ENCODE peak calls at places on chromosomes 11 and 22, in six cellular contexts. E is K562, M is SK-N-SH, A is A549, K is H1, R is GM12878. L is an unnamed sample.
A peak's percentile ranks its signal among the peaks of the same experiment; 100 is the strongest.

GRCh38 chr11:73189723-73190556 is 28.1 kb upstream of the P2RY2 start:
- DNase-seq in K (no peak), R (no peak), E (no peak), A (no peak), M (no peak), L (no peak)

GRCh38 chr11:104690243-104690642 is 208.0 kb downstream of the CASP12 start:
- DNase-seq in E (no peak), R (no peak), A (no peak), M (peak; percentile 6), K (no peak), L (no peak)

GRCh38 chr11:17721242-17721999 is 2.0 kb downstream of the MYOD1 start:
- DNase-seq in R (no peak), E (no peak), M (peak; percentile 62), A (no peak), K (no peak), L (no peak)

GRCh38 chr11:84608788-84609309 is 1018.3 kb downstream of the DLG2 start:
- DNase-seq in E (no peak), M (no peak), R (no peak), A (no peak), K (no peak), L (no peak)

GRCh38 chr11:65468874-65469333 is 29.9 kb upstream of the MALAT1 start:
- DNase-seq in E (peak; percentile 61), M (peak; percentile 66), A (peak; percentile 83), K (peak; percentile 88), R (no peak), L (no peak)

GRCh38 chr11:28383471-28383870 is 275.3 kb downstream of the METTL15 start:
- DNase-seq in E (no peak), M (no peak), A (no peak), K (no peak), R (no peak), L (peak; percentile 62)

GRCh38 chr11:116832350-116833290 is 2.9 kb downstream of the APOC3 start:
- DNase-seq in R (no peak), M (no peak), A (no peak), K (no peak), E (no peak), L (no peak)

GRCh38 chr11:60910281-60910687 is 3.7 kb upstream of the TMEM109 start:
- DNase-seq in E (no peak), A (no peak), K (no peak), M (no peak), R (peak; percentile 94), L (no peak)

GRCh38 chr11:86101941-86102407 is 33.1 kb upstream of the PICALM start:
- DNase-seq in K (no peak), M (no peak), R (no peak), E (no peak), A (peak; percentile 47), L (peak; percentile 40)

GRCh38 chr11:15493921-15494630 is 379.4 kb downstream of the INSC start:
- DNase-seq in K (no peak), R (no peak), M (peak; percentile 38), E (no peak), A (no peak), L (no peak)

GRCh38 chr11:66593650-66594049 is 665 bp downstream of the CCS start:
- DNase-seq in A (no peak), M (no peak), K (no peak), R (no peak), E (no peak), L (no peak)

GRCh38 chr11:61071208-61071681 is 31.0 kb upstream of the CD5 start:
- DNase-seq in R (no peak), M (no peak), E (no peak), K (no peak), A (no peak), L (no peak)

GRCh38 chr11:118631510-118631909 is 24.1 kb downstream of the PHLDB1 start:
- DNase-seq in A (no peak), K (no peak), R (no peak), E (no peak), M (no peak), L (no peak)

GRCh38 chr11:34027516-34028406 is 23.8 kb upstream of the CAPRIN1 start:
- DNase-seq in A (peak; percentile 35), K (no peak), M (no peak), E (no peak), R (no peak), L (no peak)

GRCh38 chr11:34033399-34033798 is 18.1 kb upstream of the CAPRIN1 start:
- DNase-seq in M (no peak), A (no peak), E (no peak), K (no peak), R (no peak), L (no peak)

GRCh38 chr11:34028407-34028804 is 23.1 kb upstream of the CAPRIN1 start:
- DNase-seq in E (no peak), A (no peak), R (no peak), K (no peak), M (no peak), L (peak; percentile 8)

GRCh38 chr11:34029176-34029575 is 22.4 kb upstream of the CAPRIN1 start:
- DNase-seq in E (no peak), K (no peak), A (no peak), M (no peak), R (no peak), L (no peak)

DNA sequence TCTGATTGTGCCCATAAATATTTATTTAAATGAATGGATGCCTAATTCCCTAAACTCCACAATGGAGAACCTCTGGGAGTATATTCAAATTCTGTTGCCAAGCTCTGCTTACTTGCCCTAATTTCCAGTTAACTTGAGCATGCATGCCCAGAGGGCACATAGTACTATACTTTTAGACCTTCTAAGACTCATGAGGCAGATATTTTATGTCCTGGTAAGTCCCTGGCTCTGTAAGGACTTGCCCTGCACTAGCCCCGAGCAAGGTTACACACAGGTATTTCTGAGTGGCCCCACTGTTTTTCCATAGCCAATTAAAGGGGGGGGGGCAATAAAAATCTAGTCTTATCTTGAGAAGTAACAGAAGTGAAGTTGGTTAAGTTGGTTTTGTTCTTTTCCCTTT is 21.1 kb upstream of the CAPRIN1 start:
- DNase-seq in K (no peak), A (no peak), M (no peak), R (no peak), E (no peak), L (no peak)
- TF ChIP-seq RFX5 in K (no peak), A (no peak), M (no peak), R (no peak), E (no peak), L (no peak)

GRCh38 chr22:50313021-50313420 is 5.6 kb upstream of the PLXNB2 start:
- DNase-seq in A (no peak), R (no peak), K (no peak), M (no peak), E (no peak), L (no peak)

GRCh38 chr22:50315289-50316113 is 8.1 kb upstream of the PLXNB2 start:
- DNase-seq in M (peak; percentile 17), K (no peak), A (no peak), R (no peak), E (no peak), L (no peak)

GRCh38 chr22:50314455-50315288 is 7.2 kb upstream of the PLXNB2 start:
- DNase-seq in A (no peak), K (peak; percentile 59), E (peak; percentile 52), R (peak; percentile 84), M (peak; percentile 22), L (no peak)

GRCh38 chr22:50313600-50313999 is 6.2 kb upstream of the PLXNB2 start:
- DNase-seq in M (peak; percentile 30), E (no peak), K (no peak), A (no peak), R (no peak), L (no peak)

GRCh38 chr22:50314081-50314454 is 6.6 kb upstream of the PLXNB2 start:
- DNase-seq in E (no peak), M (peak; percentile 16), K (no peak), R (no peak), A (no peak), L (no peak)
- H3K4me3 ChIP-seq in E (peak overlapping the region; percentile 7), M (no peak overlapping the region), K (no peak overlapping the region), R (peak overlapping the region; percentile 70), A (no peak overlapping the region), L (no peak overlapping the region)

GRCh38 chr11:126791446-126791845 is 209.1 kb downstream of the KIRREL3 start:
- DNase-seq in E (no peak), A (no peak), K (peak; percentile 64), M (no peak), R (no peak), L (no peak)
- TF ChIP-seq RFX5 in E (no peak), A (no peak), K (no peak), M (no peak), R (no peak), L (no peak)

GRCh38 chr11:102287963-102288744 is 29.1 kb upstream of the BIRC3 start:
- DNase-seq in M (peak; percentile 80), R (peak; percentile 78), E (peak; percentile 58), A (peak; percentile 80), K (no peak), L (peak; percentile 82)
- H3K4me3 ChIP-seq in M (peak overlapping the region; percentile 38), R (peak overlapping the region; percentile 43), E (no peak overlapping the region), A (no peak overlapping the region), K (no peak overlapping the region), L (no peak overlapping the region)

GRCh38 chr11:44860967-44861828 is 89.5 kb downstream of the TP53I11 start:
- DNase-seq in A (no peak), E (no peak), K (no peak), M (no peak), R (no peak), L (no peak)
- TF ChIP-seq RFX5 in A (no peak), E (no peak), K (no peak), M (no peak), R (no peak), L (no peak)

DNA sequence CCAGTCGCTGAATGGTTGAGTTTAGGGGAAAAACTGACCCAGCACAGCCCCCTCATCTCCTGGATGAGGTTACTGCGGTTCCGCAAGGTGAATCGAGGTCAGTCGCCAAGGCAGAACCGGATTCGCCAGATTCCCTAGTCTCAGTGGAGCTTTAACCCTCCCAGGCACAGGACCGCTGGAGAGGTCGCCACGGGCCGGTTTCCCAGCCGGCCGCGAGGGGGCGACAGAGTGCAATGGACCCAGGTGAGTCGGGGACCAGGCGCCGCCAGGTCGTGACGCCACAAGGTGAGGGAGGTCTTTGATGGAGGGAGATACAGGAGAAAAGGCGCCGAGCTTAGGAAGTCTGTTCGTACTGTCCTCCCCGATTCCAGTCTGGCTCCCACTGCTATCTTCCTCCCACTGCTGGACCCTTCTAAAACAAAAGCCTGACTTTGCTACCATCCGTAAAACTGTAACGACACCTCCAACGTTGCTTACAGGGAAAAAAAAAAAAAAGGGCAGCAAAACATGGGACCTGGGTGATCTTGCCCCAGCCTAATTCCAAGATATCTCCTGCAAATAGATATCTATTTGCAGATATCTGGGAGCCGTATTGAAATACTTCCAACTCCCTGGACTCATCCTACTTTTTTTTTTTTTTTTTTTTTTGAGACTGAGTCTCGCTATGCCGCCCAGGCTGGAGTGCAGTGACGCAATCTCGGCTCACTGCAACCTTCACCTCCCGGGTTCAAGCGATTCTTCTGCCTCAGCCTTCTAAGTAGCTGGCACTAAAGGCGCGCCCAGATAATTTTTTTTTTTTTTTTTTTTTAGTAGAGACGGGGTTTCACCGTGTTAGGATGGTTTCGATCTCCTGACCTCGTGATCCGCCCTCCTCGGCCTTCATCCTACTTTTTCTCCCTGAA is 1.4 kb upstream of the GGA1 start:
- DNase-seq in E (peak; percentile 74), M (peak; percentile 87), K (peak; percentile 100), R (peak; percentile 49), A (peak; percentile 83), L (peak; percentile 40)
- H3K4me3 ChIP-seq in E (peak overlapping the region; percentile 26), M (peak overlapping the region; percentile 86), K (peak overlapping the region; percentile 67), R (peak overlapping the region; percentile 63), A (peak overlapping the region; percentile 76), L (peak overlapping the region; percentile 40)